ENCODE peak calls at places on chromosomes 4 and X, in four cellular contexts. H, J, R and X are unnamed samples.

GRCh38 chr4:61201562-61202099 is 1.5 kb downstream of the ADGRL3 start:
- ATAC-seq in J (no peak), R (peak; percentile 21), H (peak; percentile 38), X (peak; percentile 14)

GRCh38 chrX:123263246-123263757 is 79.2 kb downstream of the GRIA3 start:
- ATAC-seq in J (no peak), H (no peak), R (no peak), X (no peak)

GRCh38 chr4:77631276-77631675 is 25.7 kb downstream of the CXCL13 start:
- ATAC-seq in H (no peak), R (no peak), J (no peak), X (no peak)

GRCh38 chr4:8006471-8006870 is 66.8 kb upstream of the AFAP1 start:
- ATAC-seq in J (no peak), R (no peak), H (no peak), X (no peak)

GRCh38 chrX:68931345-68931744 is 102.5 kb downstream of the EFNB1 start:
- ATAC-seq in J (no peak), R (peak; percentile 39), H (no peak), X (no peak)

GRCh38 chr4:184281231-184282139 is 63.8 kb upstream of the ENPP6 start:
- ATAC-seq in R (no peak), H (no peak), J (peak; percentile 63), X (no peak)

GRCh38 chr4:143586080-143586479 is 72.6 kb downstream of the SMARCA5 start:
- ATAC-seq in R (no peak), H (no peak), J (no peak), X (peak; percentile 38)

GRCh38 chr4:106365613-106366012 is 3.0 kb downstream of the GIMD1 start:
- ATAC-seq in H (no peak), J (no peak), R (peak; percentile 93), X (peak; percentile 95)

GRCh38 chr4:77493120-77493767 is 112.4 kb upstream of the CXCL13 start:
- ATAC-seq in J (peak; percentile 40), H (no peak), R (no peak), X (no peak)

GRCh38 chrX:39983715-39984114 is 114.0 kb downstream of the BCOR start:
- ATAC-seq in H (no peak), R (no peak), J (no peak), X (no peak)

GRCh38 chr4:99047710-99048109 is 40.9 kb downstream of the ADH5 start:
- ATAC-seq in R (no peak), H (no peak), J (no peak), X (peak; percentile 55)

GRCh38 chr4:108035691-108036090 is 46.0 kb downstream of the HADH start:
- ATAC-seq in H (no peak), J (no peak), R (no peak), X (no peak)

GRCh38 chr4:136812100-136812880 is 720.0 kb downstream of the PCDH18 start:
- ATAC-seq in J (no peak), H (no peak), R (no peak), X (no peak)

GRCh38 chr4:149553959-149554520 is 261.6 kb downstream of the IQCM start:
- ATAC-seq in R (no peak), J (no peak), H (no peak), X (no peak)

GRCh38 chr4:85929926-85930325 is 429.9 kb downstream of the MAPK10 start:
- ATAC-seq in J (peak; percentile 26), H (no peak), R (peak; percentile 73), X (no peak)

GRCh38 chr4:6180841-6181631 is 19.3 kb downstream of the JAKMIP1 start:
- ATAC-seq in J (peak; percentile 92), R (no peak), H (no peak), X (no peak)

GRCh38 chr4:57148831-57149230 is 38.6 kb upstream of the IGFBP7 start:
- ATAC-seq in R (peak; percentile 67), H (no peak), J (no peak), X (no peak)

GRCh38 chr4:153371835-153372234 is 27.3 kb downstream of the MND1 start:
- ATAC-seq in R (no peak), H (no peak), J (no peak), X (no peak)

GRCh38 chr4:22482250-22483127 is 33.4 kb downstream of the ADGRA3 start:
- ATAC-seq in J (no peak), R (no peak), H (no peak), X (no peak)

GRCh38 chr4:7189475-7190277 is 2.7 kb upstream of the SORCS2 start:
- ATAC-seq in H (no peak), R (no peak), J (no peak), X (no peak)

GRCh38 chrX:140733766-140734342 is 24.3 kb downstream of the LINC00632 start:
- ATAC-seq in J (peak; percentile 45), R (peak; percentile 94), H (peak; percentile 89), X (peak; percentile 92)

GRCh38 chrX:119455264-119455663 is 13.0 kb upstream of the SLC25A5 start:
- ATAC-seq in R (no peak), J (no peak), H (no peak), X (no peak)

GRCh38 chr4:152321408-152321807 is 214.5 kb downstream of the FBXW7 start:
- ATAC-seq in H (no peak), J (no peak), R (no peak), X (no peak)

GRCh38 chr4:183284965-183285364 is 35.1 kb downstream of the CLDN22 start:
- ATAC-seq in H (no peak), R (no peak), J (no peak), X (peak; percentile 83)

GRCh38 chr4:135672202-135672601 is 1470.6 kb upstream of the PABPC4L start:
- ATAC-seq in H (no peak), R (no peak), J (no peak), X (no peak)

GRCh38 chrX:42955349-42955748 is 177.4 kb upstream of the PPP1R2C start:
- ATAC-seq in R (no peak), J (no peak), H (no peak), X (no peak)

GRCh38 chrX:24494544-24495113 is 29.5 kb downstream of the PDK3 start:
- ATAC-seq in H (no peak), J (peak; percentile 49), R (peak; percentile 87), X (peak; percentile 79)

GRCh38 chr4:152364883-152365282 is 171.0 kb downstream of the FBXW7 start:
- ATAC-seq in R (no peak), J (no peak), H (no peak), X (no peak)

GRCh38 chrX:96579252-96579651 is 105.4 kb upstream of the DIAPH2 start:
- ATAC-seq in H (no peak), R (no peak), J (no peak), X (no peak)

GRCh38 chrX:84735025-84735424 is 232.8 kb upstream of the HDX start:
- ATAC-seq in R (peak; percentile 57), J (no peak), H (no peak), X (no peak)

GRCh38 chrX:119778829-119779228 is 12.6 kb downstream of the RPL39 start:
- ATAC-seq in H (no peak), R (no peak), J (no peak), X (no peak)